ENCODE peak calls at places on chromosome 4, in ten cellular contexts. One of them, this sample, is unnamed.

GRCh38 chr4:122759639-122760310 is 27.3 kb downstream of the BBS12 start:
- DNase-seq in GM06990: no peak
- DNase-seq in cardiac muscle cell: no peak
- DNase-seq in epithelial cell of esophagus: no peak
- DNase-seq in B cell: no peak
- DNase-seq in Calu3: no peak
- DNase-seq in progenitor cell of endocrine pancreas: no peak
- DNase-seq in fibroblast of pulmonary artery: peak
- DNase-seq in endothelial cell: no peak
- DNase-seq in glutamatergic neuron: no peak
- DNase-seq in this sample: no peak

GRCh38 chr4:4836044-4836443 is 23.4 kb upstream of the MSX1 start:
- DNase-seq in GM06990: no peak
- DNase-seq in B cell: no peak
- DNase-seq in glutamatergic neuron: no peak
- DNase-seq in cardiac muscle cell: no peak
- DNase-seq in endothelial cell: no peak
- DNase-seq in fibroblast of pulmonary artery: no peak
- DNase-seq in progenitor cell of endocrine pancreas: no peak
- DNase-seq in Calu3: no peak
- DNase-seq in epithelial cell of esophagus: no peak
- DNase-seq in this sample: no peak

GRCh38 chr4:39495446-39496208 is 31.6 kb downstream of the UGDH start:
- DNase-seq in epithelial cell of esophagus: peak
- DNase-seq in fibroblast of pulmonary artery: peak
- DNase-seq in GM06990: no peak
- DNase-seq in progenitor cell of endocrine pancreas: no peak
- DNase-seq in cardiac muscle cell: no peak
- DNase-seq in glutamatergic neuron: no peak
- DNase-seq in B cell: no peak
- DNase-seq in Calu3: no peak
- DNase-seq in endothelial cell: no peak
- DNase-seq in this sample: no peak

GRCh38 chr4:148795156-148795864 is 353.1 kb upstream of the NR3C2 start:
- DNase-seq in fibroblast of pulmonary artery: peak
- DNase-seq in Calu3: peak
- DNase-seq in endothelial cell: no peak
- DNase-seq in GM06990: no peak
- DNase-seq in epithelial cell of esophagus: peak
- DNase-seq in B cell: no peak
- DNase-seq in cardiac muscle cell: peak
- DNase-seq in progenitor cell of endocrine pancreas: peak
- DNase-seq in glutamatergic neuron: no peak
- DNase-seq in this sample: no peak

GRCh38 chr4:59339631-59340030 is 1860.5 kb upstream of the ADGRL3 start:
- DNase-seq in epithelial cell of esophagus: no peak
- DNase-seq in B cell: no peak
- DNase-seq in cardiac muscle cell: peak
- DNase-seq in GM06990: no peak
- DNase-seq in fibroblast of pulmonary artery: no peak
- DNase-seq in glutamatergic neuron: no peak
- DNase-seq in progenitor cell of endocrine pancreas: no peak
- DNase-seq in Calu3: no peak
- DNase-seq in endothelial cell: no peak
- DNase-seq in this sample: no peak

GRCh38 chr4:181971973-181972372 is 271.2 kb upstream of the TENM3 start:
- DNase-seq in epithelial cell of esophagus: peak
- DNase-seq in B cell: no peak
- DNase-seq in endothelial cell: no peak
- DNase-seq in glutamatergic neuron: no peak
- DNase-seq in GM06990: no peak
- DNase-seq in progenitor cell of endocrine pancreas: no peak
- DNase-seq in cardiac muscle cell: no peak
- DNase-seq in Calu3: no peak
- DNase-seq in fibroblast of pulmonary artery: peak
- DNase-seq in this sample: no peak

GRCh38 chr4:133641191-133641590 is 492.1 kb downstream of the PCDH10 start:
- DNase-seq in cardiac muscle cell: no peak
- DNase-seq in Calu3: no peak
- DNase-seq in fibroblast of pulmonary artery: no peak
- DNase-seq in B cell: no peak
- DNase-seq in endothelial cell: no peak
- DNase-seq in epithelial cell of esophagus: no peak
- DNase-seq in progenitor cell of endocrine pancreas: no peak
- DNase-seq in GM06990: no peak
- DNase-seq in glutamatergic neuron: no peak
- DNase-seq in this sample: no peak

GRCh38 chr4:14749910-14750309 is 252.4 kb upstream of the CPEB2 start:
- DNase-seq in glutamatergic neuron: no peak
- DNase-seq in cardiac muscle cell: peak
- DNase-seq in B cell: no peak
- DNase-seq in Calu3: peak
- DNase-seq in endothelial cell: no peak
- DNase-seq in fibroblast of pulmonary artery: peak
- DNase-seq in progenitor cell of endocrine pancreas: no peak
- DNase-seq in GM06990: no peak
- DNase-seq in epithelial cell of esophagus: peak
- DNase-seq in this sample: no peak

GRCh38 chr4:99038213-99038612 is 42.7 kb downstream of the METAP1 start:
- DNase-seq in endothelial cell: no peak
- DNase-seq in fibroblast of pulmonary artery: no peak
- DNase-seq in progenitor cell of endocrine pancreas: no peak
- DNase-seq in cardiac muscle cell: no peak
- DNase-seq in GM06990: no peak
- DNase-seq in B cell: no peak
- DNase-seq in epithelial cell of esophagus: no peak
- DNase-seq in Calu3: no peak
- DNase-seq in glutamatergic neuron: no peak
- DNase-seq in this sample: no peak

GRCh38 chr4:18388029-18388428 is 366.5 kb upstream of the LCORL start:
- DNase-seq in endothelial cell: no peak
- DNase-seq in fibroblast of pulmonary artery: no peak
- DNase-seq in progenitor cell of endocrine pancreas: no peak
- DNase-seq in GM06990: no peak
- DNase-seq in cardiac muscle cell: no peak
- DNase-seq in glutamatergic neuron: no peak
- DNase-seq in Calu3: no peak
- DNase-seq in epithelial cell of esophagus: no peak
- DNase-seq in B cell: no peak
- DNase-seq in this sample: no peak

GRCh38 chr4:8019396-8020365 is 80.0 kb upstream of the AFAP1 start:
- DNase-seq in glutamatergic neuron: no peak
- DNase-seq in Calu3: peak
- DNase-seq in GM06990: no peak
- DNase-seq in progenitor cell of endocrine pancreas: no peak
- DNase-seq in B cell: no peak
- DNase-seq in epithelial cell of esophagus: peak
- DNase-seq in cardiac muscle cell: no peak
- DNase-seq in endothelial cell: no peak
- DNase-seq in fibroblast of pulmonary artery: no peak
- DNase-seq in this sample: no peak

DNA sequence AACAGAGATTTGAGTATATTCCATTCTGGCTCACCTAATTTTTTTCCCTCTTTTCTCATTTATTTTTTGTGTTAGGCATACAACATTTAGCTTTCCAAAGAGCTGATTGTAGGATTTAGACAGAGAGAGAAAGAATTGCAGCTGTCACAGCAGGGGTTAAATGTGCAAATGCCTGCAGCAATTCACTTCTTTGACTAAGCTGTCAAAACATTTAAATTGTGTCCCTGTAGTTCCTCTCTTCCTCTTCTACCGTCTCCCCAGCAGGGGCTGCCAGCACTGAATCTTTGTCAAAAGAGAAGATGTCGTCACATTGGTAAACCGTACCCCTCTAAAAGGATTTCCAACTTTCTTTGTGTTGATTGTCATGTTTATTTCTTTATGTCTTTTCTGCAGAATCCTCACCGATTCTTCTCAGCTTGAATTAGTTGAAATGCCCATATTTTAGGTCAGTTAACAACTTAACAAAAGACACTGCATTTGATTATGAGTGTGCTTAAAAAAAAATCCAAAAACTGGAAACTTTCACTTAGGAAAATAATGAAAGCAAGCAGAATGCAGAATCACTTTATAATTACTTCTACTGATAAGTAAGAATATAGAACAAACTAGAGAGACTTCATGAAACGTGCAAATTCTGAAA is 111.1 kb upstream of the PTPN13 start:
- DNase-seq in cardiac muscle cell: peak
- DNase-seq in Calu3: no peak
- DNase-seq in endothelial cell: peak
- DNase-seq in GM06990: no peak
- DNase-seq in epithelial cell of esophagus: no peak
- DNase-seq in fibroblast of pulmonary artery: no peak
- DNase-seq in glutamatergic neuron: peak
- DNase-seq in progenitor cell of endocrine pancreas: no peak
- DNase-seq in B cell: no peak
- DNase-seq in this sample: no peak
- TF ChIP-seq CTCF in cardiac muscle cell: peak
- TF ChIP-seq CTCF in Calu3: no peak
- TF ChIP-seq CTCF in endothelial cell: peak
- TF ChIP-seq CTCF in GM06990: no peak
- TF ChIP-seq CTCF in epithelial cell of esophagus: peak
- TF ChIP-seq CTCF in fibroblast of pulmonary artery: peak
- TF ChIP-seq CTCF in glutamatergic neuron: peak
- TF ChIP-seq CTCF in progenitor cell of endocrine pancreas: peak
- TF ChIP-seq CTCF in B cell: no peak
- TF ChIP-seq CTCF in this sample: no peak

DNA sequence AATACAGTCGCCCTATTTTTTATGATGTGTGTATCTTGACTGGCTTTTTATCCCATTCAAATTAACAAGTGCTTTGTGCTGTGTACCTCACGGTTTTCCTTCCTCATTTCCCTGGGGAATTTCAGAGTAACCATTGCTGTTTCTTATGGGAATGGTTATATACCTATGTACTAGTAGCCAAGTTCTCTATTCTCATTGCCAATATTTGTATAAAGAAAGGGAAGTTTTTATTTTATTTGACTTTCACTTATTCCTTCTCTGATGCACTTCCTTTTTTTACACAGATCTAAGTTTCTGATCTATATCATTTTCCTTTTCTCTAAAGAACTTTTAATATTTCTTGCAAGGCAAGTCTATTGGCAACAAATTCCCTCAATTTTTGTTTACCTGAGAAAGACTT is 181.3 kb downstream of the SOWAHB start:
- DNase-seq in endothelial cell: no peak
- DNase-seq in glutamatergic neuron: no peak
- DNase-seq in B cell: no peak
- DNase-seq in GM06990: no peak
- DNase-seq in fibroblast of pulmonary artery: no peak
- DNase-seq in epithelial cell of esophagus: no peak
- DNase-seq in Calu3: no peak
- DNase-seq in cardiac muscle cell: no peak
- DNase-seq in progenitor cell of endocrine pancreas: no peak
- DNase-seq in this sample: no peak
- TF ChIP-seq CTCF in endothelial cell: no peak
- TF ChIP-seq CTCF in glutamatergic neuron: no peak
- TF ChIP-seq CTCF in B cell: no peak
- TF ChIP-seq CTCF in GM06990: no peak
- TF ChIP-seq CTCF in fibroblast of pulmonary artery: no peak
- TF ChIP-seq CTCF in epithelial cell of esophagus: no peak
- TF ChIP-seq CTCF in Calu3: no peak
- TF ChIP-seq CTCF in cardiac muscle cell: no peak
- TF ChIP-seq CTCF in progenitor cell of endocrine pancreas: no peak
- TF ChIP-seq CTCF in this sample: no peak

GRCh38 chr4:173281001-173281400 is 53.2 kb downstream of the HMGB2 start:
- DNase-seq in Calu3: no peak
- DNase-seq in glutamatergic neuron: no peak
- DNase-seq in endothelial cell: no peak
- DNase-seq in fibroblast of pulmonary artery: no peak
- DNase-seq in cardiac muscle cell: no peak
- DNase-seq in GM06990: no peak
- DNase-seq in epithelial cell of esophagus: no peak
- DNase-seq in B cell: no peak
- DNase-seq in progenitor cell of endocrine pancreas: no peak
- DNase-seq in this sample: no peak
- TF ChIP-seq CTCF in Calu3: no peak
- TF ChIP-seq CTCF in glutamatergic neuron: no peak
- TF ChIP-seq CTCF in endothelial cell: no peak
- TF ChIP-seq CTCF in fibroblast of pulmonary artery: no peak
- TF ChIP-seq CTCF in cardiac muscle cell: no peak
- TF ChIP-seq CTCF in GM06990: no peak
- TF ChIP-seq CTCF in epithelial cell of esophagus: no peak
- TF ChIP-seq CTCF in B cell: no peak
- TF ChIP-seq CTCF in progenitor cell of endocrine pancreas: no peak
- TF ChIP-seq CTCF in this sample: no peak

GRCh38 chr4:161803171-161803570 is 360.6 kb downstream of the FSTL5 start:
- DNase-seq in B cell: no peak
- DNase-seq in progenitor cell of endocrine pancreas: no peak
- DNase-seq in GM06990: no peak
- DNase-seq in fibroblast of pulmonary artery: no peak
- DNase-seq in endothelial cell: no peak
- DNase-seq in Calu3: no peak
- DNase-seq in glutamatergic neuron: no peak
- DNase-seq in cardiac muscle cell: no peak
- DNase-seq in epithelial cell of esophagus: no peak
- DNase-seq in this sample: no peak
- TF ChIP-seq CTCF in B cell: no peak
- TF ChIP-seq CTCF in progenitor cell of endocrine pancreas: no peak
- TF ChIP-seq CTCF in GM06990: no peak
- TF ChIP-seq CTCF in fibroblast of pulmonary artery: no peak
- TF ChIP-seq CTCF in endothelial cell: no peak
- TF ChIP-seq CTCF in Calu3: no peak
- TF ChIP-seq CTCF in glutamatergic neuron: no peak
- TF ChIP-seq CTCF in cardiac muscle cell: no peak
- TF ChIP-seq CTCF in epithelial cell of esophagus: no peak
- TF ChIP-seq CTCF in this sample: no peak

DNA sequence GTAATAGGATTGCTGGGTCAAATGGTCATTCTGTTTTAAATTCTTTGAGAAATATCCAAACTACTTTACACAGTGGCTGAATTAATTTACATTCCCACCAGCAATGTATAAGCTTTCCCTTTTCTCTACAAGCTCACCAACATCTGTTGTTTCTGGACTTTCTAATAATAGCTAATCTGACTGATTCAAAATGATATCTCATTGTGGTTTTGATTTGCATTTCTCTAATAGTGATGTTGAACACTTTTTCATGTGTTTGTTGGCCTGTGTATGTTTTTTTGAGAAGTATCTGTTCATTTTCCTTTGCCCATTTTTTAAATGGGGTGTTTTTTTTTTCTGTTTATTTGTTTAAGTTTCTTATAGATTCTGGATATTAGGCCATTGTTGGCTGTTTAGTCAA is 659.0 kb upstream of the GNPDA2 start:
- DNase-seq in Calu3: no peak
- DNase-seq in epithelial cell of esophagus: no peak
- DNase-seq in endothelial cell: no peak
- DNase-seq in cardiac muscle cell: no peak
- DNase-seq in B cell: no peak
- DNase-seq in fibroblast of pulmonary artery: no peak
- DNase-seq in progenitor cell of endocrine pancreas: no peak
- DNase-seq in glutamatergic neuron: no peak
- DNase-seq in GM06990: no peak
- DNase-seq in this sample: no peak
- TF ChIP-seq CTCF in Calu3: no peak
- TF ChIP-seq CTCF in epithelial cell of esophagus: no peak
- TF ChIP-seq CTCF in endothelial cell: no peak
- TF ChIP-seq CTCF in cardiac muscle cell: no peak
- TF ChIP-seq CTCF in B cell: no peak
- TF ChIP-seq CTCF in fibroblast of pulmonary artery: no peak
- TF ChIP-seq CTCF in progenitor cell of endocrine pancreas: no peak
- TF ChIP-seq CTCF in glutamatergic neuron: no peak
- TF ChIP-seq CTCF in GM06990: no peak
- TF ChIP-seq CTCF in this sample: no peak